ENCODE peak calls at places on chromosomes 4 and X, in five cellular contexts. One of them, this sample, is unnamed.

GRCh38 chr4:7243609-7244342 is 51.4 kb downstream of the SORCS2 start:
- DNase-seq in HCT116: no peak
- DNase-seq in Caki2: no peak
- DNase-seq in psoas muscle: no peak
- DNase-seq in amniotic stem cell: no peak
- DNase-seq in this sample: no peak

GRCh38 chr4:139849219-139849618 is 183.6 kb downstream of the MGST2 start:
- DNase-seq in HCT116: no peak
- DNase-seq in Caki2: no peak
- DNase-seq in psoas muscle: no peak
- DNase-seq in amniotic stem cell: no peak
- DNase-seq in this sample: peak; percentile 16

GRCh38 chr4:109332926-109333464 is 30.5 kb upstream of the COL25A1 start:
- DNase-seq in HCT116: no peak
- DNase-seq in Caki2: no peak
- DNase-seq in psoas muscle: no peak
- DNase-seq in amniotic stem cell: no peak
- DNase-seq in this sample: no peak

GRCh38 chr4:48121180-48121579 is 12.9 kb downstream of the TXK start:
- DNase-seq in HCT116: no peak
- DNase-seq in Caki2: no peak
- DNase-seq in psoas muscle: no peak
- DNase-seq in amniotic stem cell: no peak
- DNase-seq in this sample: peak; percentile 78

GRCh38 chr4:176376032-176376614 is 56.4 kb downstream of the SPCS3 start:
- DNase-seq in HCT116: peak; percentile 19
- DNase-seq in Caki2: peak; percentile 4
- DNase-seq in psoas muscle: no peak
- DNase-seq in amniotic stem cell: no peak
- DNase-seq in this sample: no peak

GRCh38 chrX:110003167-110004156 is 548 bp downstream of the TMEM164 start:
- DNase-seq in HCT116: no peak
- DNase-seq in Caki2: no peak
- DNase-seq in psoas muscle: peak; percentile 65
- DNase-seq in amniotic stem cell: no peak
- DNase-seq in this sample: peak; percentile 25

GRCh38 chr4:128946929-128947328 is 137.4 kb downstream of the JADE1 start:
- DNase-seq in HCT116: no peak
- DNase-seq in Caki2: no peak
- DNase-seq in psoas muscle: no peak
- DNase-seq in amniotic stem cell: no peak
- DNase-seq in this sample: no peak

GRCh38 chr4:99810536-99810935 is 6.1 kb upstream of the DAPP1 start:
- DNase-seq in HCT116: no peak
- DNase-seq in Caki2: no peak
- DNase-seq in psoas muscle: no peak
- DNase-seq in amniotic stem cell: no peak
- DNase-seq in this sample: no peak

GRCh38 chrX:40006025-40007017 is 91.4 kb downstream of the BCOR start:
- DNase-seq in HCT116: no peak
- DNase-seq in Caki2: no peak
- DNase-seq in psoas muscle: peak; percentile 80
- DNase-seq in amniotic stem cell: no peak
- DNase-seq in this sample: no peak

GRCh38 chr4:42573249-42573648 is 83.7 kb downstream of the ATP8A1 start:
- DNase-seq in HCT116: no peak
- DNase-seq in Caki2: no peak
- DNase-seq in psoas muscle: no peak
- DNase-seq in amniotic stem cell: no peak
- DNase-seq in this sample: no peak

GRCh38 chr4:143251781-143252180 is 67.1 kb downstream of the USP38 start:
- DNase-seq in HCT116: peak; percentile 10
- DNase-seq in Caki2: no peak
- DNase-seq in psoas muscle: no peak
- DNase-seq in amniotic stem cell: no peak
- DNase-seq in this sample: no peak

GRCh38 chrX:17405225-17405969 is 30.4 kb downstream of the NHS start:
- DNase-seq in HCT116: peak; percentile 66
- DNase-seq in Caki2: peak; percentile 79
- DNase-seq in psoas muscle: no peak
- DNase-seq in amniotic stem cell: no peak
- DNase-seq in this sample: peak; percentile 59

GRCh38 chrX:70505451-70505841 is 60.8 kb downstream of the DLG3 start:
- DNase-seq in HCT116: no peak
- DNase-seq in Caki2: no peak
- DNase-seq in psoas muscle: no peak
- DNase-seq in amniotic stem cell: no peak
- DNase-seq in this sample: no peak